ENCODE peak calls at places on chromosomes 4 and X, in ten cellular contexts. G is GM23248; L is brain microvascular endothelial cell; I is Caki2; Z is posterior cingulate gyrus; X is activated CD4-positive, alpha-beta T cell treated with anti-CD3 and anti-CD28 coated beads for 24 hours; J is amygdala; O is astrocyte of the spinal cord; K is MCF 10A; H is CD4-positive, alpha-beta T cell. P is an unnamed sample.

GRCh38 chr4:123361195-123361861 is 35.3 kb upstream of the SPRY1 start:
- DNase-seq in G (peak; percentile 71), L (peak; percentile 52), I (peak; percentile 32), Z (no peak), X (no peak), J (no peak), O (peak; percentile 87), K (peak; percentile 63), H (no peak), P (no peak)

GRCh38 chr4:73450398-73451004 is 14.5 kb downstream of the AFP start:
- DNase-seq in G (peak; percentile 95), L (peak; percentile 92), I (peak; percentile 85), Z (no peak), X (no peak), J (no peak), O (peak; percentile 97), K (peak; percentile 90), H (no peak), P (peak; percentile 24)

GRCh38 chr4:1058198-1058996 is 47.0 kb downstream of the FGFRL1 start:
- DNase-seq in G (no peak), L (no peak), I (no peak), Z (no peak), X (no peak), J (no peak), O (no peak), K (no peak), H (no peak), P (no peak)

GRCh38 chrX:57137481-57137880 is 284 bp upstream of the SPIN2A start:
- DNase-seq in G (peak; percentile 1), L (no peak), I (no peak), Z (no peak), X (no peak), J (no peak), O (peak; percentile 1), K (no peak), H (no peak), P (no peak)

GRCh38 chrX:40581333-40581910 is 652 bp downstream of the ATP6AP2 start:
- DNase-seq in G (peak; percentile 57), L (peak; percentile 1), I (peak; percentile 2), Z (no peak), X (no peak), J (no peak), O (peak; percentile 3), K (peak; percentile 10), H (no peak), P (no peak)

GRCh38 chr4:110211007-110211769 is 12.8 kb upstream of the ELOVL6 start:
- DNase-seq in G (peak; percentile 72), L (no peak), I (no peak), Z (no peak), X (no peak), J (no peak), O (peak; percentile 50), K (peak; percentile 66), H (no peak), P (peak; percentile 36)

GRCh38 chr4:25916870-25917269 is 2.9 kb downstream of the SMIM20 start:
- DNase-seq in G (peak; percentile 9), L (no peak), I (no peak), Z (no peak), X (no peak), J (no peak), O (no peak), K (no peak), H (no peak), P (no peak)

GRCh38 chr4:176354884-176355283 is 35.1 kb downstream of the SPCS3 start:
- DNase-seq in G (no peak), L (no peak), I (no peak), Z (no peak), X (no peak), J (no peak), O (no peak), K (no peak), H (no peak), P (no peak)

GRCh38 chr4:8860096-8860891 is 11.3 kb downstream of the HMX1 start:
- DNase-seq in G (no peak), L (no peak), I (no peak), Z (no peak), X (no peak), J (no peak), O (no peak), K (no peak), H (no peak), P (no peak)

GRCh38 chrX:149982310-149982709 is 44.0 kb upstream of the EOLA2 start:
- DNase-seq in G (no peak), L (no peak), I (no peak), Z (no peak), X (no peak), J (no peak), O (no peak), K (no peak), H (no peak), P (no peak)

GRCh38 chr4:3702551-3703221 is 63.5 kb upstream of the ADRA2C start:
- DNase-seq in G (no peak), L (no peak), I (no peak), Z (no peak), X (no peak), J (no peak), O (no peak), K (no peak), H (no peak), P (no peak)

GRCh38 chr4:16516796-16517413 is 290.6 kb upstream of the TAPT1 start:
- DNase-seq in G (peak; percentile 77), L (peak; percentile 67), I (no peak), Z (peak; percentile 75), X (no peak), J (no peak), O (peak; percentile 61), K (peak; percentile 72), H (no peak), P (peak; percentile 34)

GRCh38 chr4:150863456-150863855 is 151.6 kb downstream of the LRBA start:
- DNase-seq in G (no peak), L (no peak), I (no peak), Z (no peak), X (no peak), J (no peak), O (no peak), K (peak; percentile 26), H (no peak), P (no peak)

GRCh38 chrX:84182521-84182920 is 5.5 kb downstream of the RPS6KA6 start:
- DNase-seq in G (no peak), L (no peak), I (no peak), Z (no peak), X (no peak), J (no peak), O (no peak), K (no peak), H (no peak), P (no peak)

GRCh38 chrX:131063613-131064012 is 5.5 kb downstream of the ARHGAP36 start:
- DNase-seq in G (no peak), L (no peak), I (no peak), Z (no peak), X (no peak), J (no peak), O (no peak), K (no peak), H (no peak), P (peak; percentile 20)

GRCh38 chr4:83109480-83110221 is 4.9 kb downstream of the PLAC8 start:
- DNase-seq in G (peak; percentile 66), L (no peak), I (no peak), Z (no peak), X (peak; percentile 37), J (no peak), O (peak; percentile 20), K (no peak), H (no peak), P (peak; percentile 72)

GRCh38 chr4:184785813-184786212 is 40.0 kb downstream of the ACSL1 start:
- DNase-seq in G (no peak), L (no peak), I (no peak), Z (no peak), X (no peak), J (no peak), O (no peak), K (no peak), H (no peak), P (no peak)

GRCh38 chr4:2791518-2792395 is 1.1 kb upstream of the SH3BP2 start:
- DNase-seq in G (no peak), L (no peak), I (no peak), Z (no peak), X (no peak), J (no peak), O (no peak), K (no peak), H (no peak), P (peak; percentile 12)

GRCh38 chrX:107551546-107551945 is 76.8 kb upstream of the PRPS1 start:
- DNase-seq in G (no peak), L (no peak), I (no peak), Z (peak; percentile 6), X (no peak), J (no peak), O (no peak), K (no peak), H (no peak), P (no peak)

GRCh38 chr4:122334828-122335227 is 44.0 kb upstream of the ADAD1 start:
- DNase-seq in G (no peak), L (no peak), I (no peak), Z (no peak), X (no peak), J (no peak), O (no peak), K (no peak), H (no peak), P (no peak)

GRCh38 chr4:114601304-114602052 is 2.9 kb downstream of the UGT8 start:
- DNase-seq in G (no peak), L (no peak), I (no peak), Z (no peak), X (no peak), J (no peak), O (no peak), K (no peak), H (no peak), P (no peak)

GRCh38 chrX:42714981-42715688 is 62.8 kb downstream of the PPP1R2C start:
- DNase-seq in G (no peak), L (no peak), I (no peak), Z (peak; percentile 54), X (peak; percentile 4), J (no peak), O (peak; percentile 38), K (peak; percentile 9), H (peak; percentile 34), P (peak; percentile 9)

GRCh38 chr4:127240721-127241120 is 392.0 kb upstream of the INTU start:
- DNase-seq in G (peak; percentile 10), L (no peak), I (no peak), Z (no peak), X (no peak), J (no peak), O (no peak), K (no peak), H (no peak), P (no peak)

GRCh38 chrX:10832103-10832502 is 211.7 kb upstream of the MID1 start:
- DNase-seq in G (peak; percentile 14), L (no peak), I (no peak), Z (no peak), X (no peak), J (no peak), O (no peak), K (no peak), H (no peak), P (no peak)

GRCh38 chr4:152462715-152463114 is 73.2 kb downstream of the FBXW7 start:
- DNase-seq in G (peak; percentile 56), L (no peak), I (no peak), Z (no peak), X (no peak), J (no peak), O (no peak), K (no peak), H (no peak), P (no peak)

GRCh38 chr4:3852751-3853150 is 86.6 kb downstream of the ADRA2C start:
- DNase-seq in G (no peak), L (no peak), I (no peak), Z (no peak), X (no peak), J (no peak), O (no peak), K (no peak), H (no peak), P (no peak)

P was measured in WERI-Rb-1.